ENCODE peak calls at places on chromosome X, in four cellular contexts. M is HepG2, S is GM12878, Q is K562. X is an unnamed sample. For H3K27me3, the result is how much of the 10 kb centered on the place peaks cover.

GRCh38 chrX:130086414-130087207 is 23.7 kb downstream of the ELF4 start:
- DNase-seq in M (no peak), S (no peak), Q (no peak), X (no peak)

GRCh38 chrX:65034641-65035450 is 58.6 kb upstream of the ZC4H2 start:
- DNase-seq in M (peak), S (no peak), Q (peak), X (peak)

GRCh38 chrX:15158736-15159406 is 111.0 kb downstream of the ASB9 start:
- DNase-seq in M (no peak), S (peak), Q (no peak), X (no peak)

GRCh38 chrX:45803383-45803921 is 602.8 kb upstream of the DIPK2B start:
- DNase-seq in M (no peak), S (no peak), Q (no peak), X (no peak)

GRCh38 chrX:10618911-10619310 is 1.5 kb downstream of the MID1 start:
- DNase-seq in M (no peak), S (no peak), Q (no peak), X (no peak)

GRCh38 chrX:1420371-1420770 is 28.5 kb upstream of the SLC25A6 start:
- DNase-seq in M (no peak), S (no peak), Q (peak), X (no peak)

GRCh38 chrX:33725556-33726232 is 406.4 kb downstream of the FAM47A start:
- DNase-seq in M (no peak), S (no peak), Q (no peak), X (no peak)

GRCh38 chrX:20742106-20742505 is 475.4 kb upstream of the RPS6KA3 start:
- DNase-seq in M (no peak), S (no peak), Q (no peak), X (peak)

GRCh38 chrX:25337841-25338240 is 322.1 kb upstream of the ARX start:
- DNase-seq in M (no peak), S (no peak), Q (no peak), X (no peak)

GRCh38 chrX:10725071-10725470 is 104.7 kb upstream of the MID1 start:
- DNase-seq in M (no peak), S (no peak), Q (peak), X (peak)

GRCh38 chrX:34365482-34365881 is 233.4 kb upstream of the FAM47A start:
- DNase-seq in M (no peak), S (no peak), Q (no peak), X (no peak)

GRCh38 chrX:126137899-126138298 is 28.2 kb downstream of the DCAF12L2 start:
- DNase-seq in M (no peak), S (no peak), Q (no peak), X (peak)

GRCh38 chrX:65926095-65927019 is 113.5 kb downstream of the VSIG4 start:
- DNase-seq in M (no peak), S (peak), Q (peak), X (no peak)

GRCh38 chrX:15221321-15221720 is 48.6 kb downstream of the ASB9 start:
- DNase-seq in M (no peak), S (no peak), Q (no peak), X (no peak)

GRCh38 chrX:48538641-48539344 is 721 bp upstream of the TBC1D25 start:
- DNase-seq in M (no peak), S (no peak), Q (no peak), X (no peak)

GRCh38 chrX:133474559-133474958 is 59.3 kb upstream of the GPC4 start:
- DNase-seq in M (no peak), S (no peak), Q (no peak), X (no peak)

GRCh38 chrX:34629572-34629971 is 27.5 kb downstream of the TMEM47 start:
- DNase-seq in M (no peak), S (no peak), Q (no peak), X (no peak)

GRCh38 chrX:69119122-69119521 is 46.1 kb downstream of the PJA1 start:
- DNase-seq in M (no peak), S (no peak), Q (no peak), X (no peak)

GRCh38 chrX:102154900-102155805 is 624 bp downstream of the BEX5 start:
- DNase-seq in M (no peak), S (no peak), Q (no peak), X (peak)

GRCh38 chrX:48045410-48046311 is 25.8 kb downstream of the ZNF630 start:
- DNase-seq in M (peak), S (no peak), Q (no peak), X (no peak)

GRCh38 chrX:75229774-75230173 is 44.1 kb upstream of the UPRT start:
- DNase-seq in M (no peak), S (peak), Q (no peak), X (no peak)

GRCh38 chrX:141642979-141643378 is 53.5 kb downstream of the SPANXA2 start:
- DNase-seq in M (no peak), S (no peak), Q (no peak), X (no peak)

GRCh38 chrX:132918523-132918922 is 39.9 kb downstream of the HS6ST2 start:
- DNase-seq in M (no peak), S (no peak), Q (no peak), X (no peak)

GRCh38 chrX:80511969-80512760 is 91.9 kb downstream of the TENT5D start:
- DNase-seq in M (no peak), S (no peak), Q (peak), X (no peak)

GRCh38 chrX:9767375-9767774 is 1.7 kb upstream of the GPR143 start:
- DNase-seq in M (peak), S (no peak), Q (no peak), X (no peak)

GRCh38 chrX:72253686-72254085 is 14.9 kb upstream of the ERCC6L start:
- DNase-seq in M (no peak), S (no peak), Q (no peak), X (no peak)

GRCh38 chrX:87006561-87006960 is 511.0 kb upstream of the KLHL4 start:
- DNase-seq in M (no peak), S (no peak), Q (no peak), X (no peak)

GRCh38 chrX:54181196-54181953 is 1.7 kb downstream of the FAM120C start:
- DNase-seq in M (no peak), S (no peak), Q (peak), X (no peak)

GRCh38 chrX:148448686-148449085 is 51.7 kb upstream of the AFF2 start:
- DNase-seq in M (no peak), S (peak), Q (no peak), X (no peak)

GRCh38 chrX:22629105-22629725 is 356.5 kb downstream of the CBLL2 start:
- DNase-seq in M (no peak), S (no peak), Q (no peak), X (no peak)

GRCh38 chrX:132411310-132411977 is 77.4 kb downstream of the MBNL3 start:
- DNase-seq in M (peak), S (no peak), Q (no peak), X (no peak)

GRCh38 chrX:153829799-153830631 is at the start of gene PDZD4:
- DNase-seq in M (no peak), S (no peak), Q (no peak), X (peak)

GRCh38 chrX:153828308-153828707 is 2.0 kb downstream of the PDZD4 start:
- DNase-seq in M (no peak), S (no peak), Q (no peak), X (no peak)

GRCh38 chrX:153828723-153829548 is 1.4 kb downstream of the PDZD4 start:
- DNase-seq in M (peak), S (no peak), Q (no peak), X (peak)

GRCh38 chrX:153830632-153831434 is 489 bp upstream of the PDZD4 start:
- DNase-seq in M (no peak), S (no peak), Q (no peak), X (peak)

GRCh38 chrX:153829549-153829798 is 870 bp downstream of the PDZD4 start:
- DNase-seq in M (no peak), S (no peak), Q (no peak), X (peak)
- H3K27me3 ChIP-seq in M (under half), S (under half), Q (half or more), X (half or more)

GRCh38 chrX:41419082-41419481 is 28.1 kb upstream of the NYX start:
- DNase-seq in M (no peak), S (no peak), Q (no peak), X (no peak)

DNA sequence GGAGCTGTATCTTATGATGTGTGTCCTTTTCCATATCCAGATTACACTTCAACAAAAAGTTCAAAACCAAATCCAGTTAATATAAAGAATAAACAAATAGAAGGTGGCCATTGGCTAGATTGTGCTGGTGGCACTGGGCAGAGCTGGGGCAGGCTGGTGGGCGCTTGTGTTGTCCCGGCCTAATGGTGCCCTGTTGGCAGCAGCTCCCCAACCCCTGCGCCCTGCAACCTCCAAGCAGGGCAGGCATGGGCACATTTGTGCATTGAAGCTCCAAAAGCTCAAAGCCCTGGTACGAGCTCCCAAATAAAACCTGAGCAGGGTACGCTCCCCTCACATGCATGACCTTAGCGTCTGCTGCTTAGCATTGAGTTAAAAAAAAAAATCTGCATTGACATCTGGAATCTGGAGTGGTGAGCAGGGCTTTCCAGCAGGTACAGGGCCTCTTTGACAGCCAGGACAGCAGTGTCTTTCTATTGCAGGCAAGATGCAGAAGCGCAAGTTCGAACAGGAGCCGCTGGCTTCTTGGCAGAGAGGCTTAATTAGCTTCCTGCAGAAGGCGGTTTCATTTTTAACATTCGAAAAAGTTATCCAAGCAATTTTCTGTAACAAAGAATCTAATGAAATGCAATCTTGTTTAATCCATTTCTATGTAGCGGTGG is 25.9 kb upstream of the NYX start:
- DNase-seq in M (no peak), S (no peak), Q (no peak), X (peak)
- TF ChIP-seq TAF1 in M (no peak), S (no peak), Q (no peak), X (no peak)

DNA sequence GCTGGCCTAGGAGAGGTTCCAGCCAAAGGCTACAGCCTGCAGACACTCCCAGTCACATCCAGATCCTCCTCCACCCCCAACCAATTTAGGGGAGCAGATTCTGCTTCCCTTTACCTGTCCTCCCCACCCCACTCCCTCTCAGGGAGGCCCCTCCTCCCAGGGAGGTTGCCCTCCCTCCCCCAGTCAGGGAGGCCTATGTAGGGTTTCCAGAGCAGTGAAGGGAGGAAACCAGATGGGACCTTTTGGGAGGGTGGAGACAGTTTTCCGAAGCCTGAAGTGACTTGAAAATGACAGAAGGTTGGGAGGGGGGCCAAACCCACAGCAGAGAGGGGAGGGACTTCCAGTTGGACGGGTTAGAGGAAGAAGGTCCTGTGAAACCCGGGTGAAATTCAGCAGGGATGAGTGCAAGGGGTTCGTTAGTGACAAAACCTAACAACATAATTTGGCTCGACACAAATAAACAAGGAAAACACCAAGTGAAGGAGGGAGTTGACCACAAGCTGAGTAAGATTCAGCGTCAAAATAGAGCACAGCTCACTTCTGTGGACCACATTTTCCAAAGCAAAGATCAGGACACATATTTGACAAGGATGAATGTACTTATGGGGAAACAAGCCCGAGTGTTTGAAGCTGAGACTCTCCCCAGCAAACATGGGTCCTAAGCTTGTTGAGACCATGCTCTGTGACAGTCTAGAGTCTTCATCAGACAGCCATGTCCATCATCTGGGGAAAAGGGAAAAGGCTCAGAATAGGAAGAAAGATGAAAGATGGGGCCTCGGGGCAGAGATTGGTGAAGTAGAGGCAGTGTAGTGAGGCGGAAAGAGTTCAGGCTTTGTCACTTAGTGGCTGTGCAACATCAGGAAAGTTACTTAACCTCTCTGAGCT is 46.4 kb downstream of the PRPS1 start:
- DNase-seq in M (no peak), S (no peak), Q (peak), X (no peak)
- TF ChIP-seq FOXM1 in M (no peak), S (no peak), Q (no peak), X (no peak)

GRCh38 chrX:110698696-110699095 is 96.9 kb downstream of the CHRDL1 start:
- DNase-seq in M (no peak), S (no peak), Q (no peak), X (no peak)

GRCh38 chrX:110691446-110691845 is 104.2 kb downstream of the CHRDL1 start:
- DNase-seq in M (no peak), S (no peak), Q (no peak), X (no peak)

GRCh38 chrX:110692876-110693275 is 102.7 kb downstream of the CHRDL1 start:
- DNase-seq in M (no peak), S (no peak), Q (no peak), X (no peak)
- H3K27me3 ChIP-seq in M (under half), S (under half), Q (under half), X (under half)

GRCh38 chrX:120790118-120790517 is 85.5 kb downstream of the CT47B1 start:
- DNase-seq in M (peak), S (peak), Q (peak), X (peak)
- TF ChIP-seq TAF1 in M (no peak), S (no peak), Q (no peak), X (no peak)

DNA sequence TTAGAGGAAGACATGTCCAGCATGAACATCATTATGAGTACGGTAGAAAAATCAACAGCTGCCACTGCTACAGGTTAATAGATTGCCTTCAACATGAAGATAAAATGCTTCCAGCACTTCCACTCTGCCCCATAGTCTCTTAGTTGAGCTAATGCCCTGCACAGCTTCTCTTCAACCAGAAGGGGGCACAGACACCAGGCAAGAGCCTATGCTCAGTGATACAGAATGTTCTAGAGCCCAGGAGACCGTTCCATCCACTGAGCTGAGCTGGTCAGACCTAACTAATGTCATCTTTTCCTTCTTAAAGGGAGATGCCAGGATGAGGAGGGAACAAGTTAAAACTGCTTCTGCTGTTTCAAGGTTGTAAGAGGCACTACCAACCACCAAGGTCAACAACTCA is 42.2 kb downstream of the SMIM10L2A start:
- DNase-seq in M (peak), S (no peak), Q (peak), X (no peak)
- TF ChIP-seq FOXM1 in M (no peak), S (no peak), Q (no peak), X (no peak)

DNA sequence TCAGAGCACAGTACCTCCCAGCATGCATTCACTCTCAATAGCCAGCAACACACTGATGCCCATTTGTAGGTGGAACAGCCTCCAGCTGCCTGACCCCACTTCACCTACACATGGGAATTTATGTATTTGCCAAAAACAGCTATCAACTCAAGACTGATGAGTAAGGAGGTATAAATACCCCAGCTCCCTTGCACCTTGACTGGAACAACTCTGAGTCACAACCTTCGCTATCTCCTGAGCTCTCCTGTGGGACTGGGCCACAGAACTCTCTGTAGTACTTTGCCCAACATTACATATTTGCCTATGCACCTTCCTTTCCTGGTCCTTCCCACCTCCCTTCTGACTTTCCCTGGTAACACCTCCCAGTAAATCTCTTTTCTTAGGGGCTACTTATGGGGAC is 16.5 kb upstream of the EGFL6 start:
- DNase-seq in M (no peak), S (no peak), Q (no peak), X (no peak)
- H3K27me3 ChIP-seq in M (under half), S (under half), Q (under half), X (under half)